ENCODE peak calls at places on chromosomes 4 and X, in seven cellular contexts. One of them, this sample, is unnamed.

GRCh38 chr4:105329081-105329480 is 144.8 kb downstream of the PPA2 start:
- DNase-seq in NCI-H774: no peak
- DNase-seq in NCI-H69: no peak
- DNase-seq in activated effector memory CD4-positive, alpha-beta T cell treated with anti-CD3 and anti-CD28 coated beads, Interleukin-2, amount 50 U/mL, for 16 hours: no peak
- DNase-seq in T-helper 1 cell: no peak
- DNase-seq in ELR: no peak
- DNase-seq in T-helper 9 cell: no peak
- DNase-seq in this sample: no peak

GRCh38 chr4:181254771-181255170 is 988.4 kb upstream of the TENM3 start:
- DNase-seq in NCI-H774: no peak
- DNase-seq in NCI-H69: no peak
- DNase-seq in activated effector memory CD4-positive, alpha-beta T cell treated with anti-CD3 and anti-CD28 coated beads, Interleukin-2, amount 50 U/mL, for 16 hours: no peak
- DNase-seq in T-helper 1 cell: no peak
- DNase-seq in ELR: no peak
- DNase-seq in T-helper 9 cell: no peak
- DNase-seq in this sample: no peak

GRCh38 chr4:88457307-88458090 is 580 bp downstream of the HERC5 start:
- DNase-seq in NCI-H774: no peak
- DNase-seq in NCI-H69: peak
- DNase-seq in activated effector memory CD4-positive, alpha-beta T cell treated with anti-CD3 and anti-CD28 coated beads, Interleukin-2, amount 50 U/mL, for 16 hours: peak
- DNase-seq in T-helper 1 cell: peak
- DNase-seq in ELR: peak
- DNase-seq in T-helper 9 cell: peak
- DNase-seq in this sample: no peak

GRCh38 chrX:30702736-30703135 is 49.5 kb downstream of the GK start:
- DNase-seq in NCI-H774: no peak
- DNase-seq in NCI-H69: no peak
- DNase-seq in activated effector memory CD4-positive, alpha-beta T cell treated with anti-CD3 and anti-CD28 coated beads, Interleukin-2, amount 50 U/mL, for 16 hours: no peak
- DNase-seq in T-helper 1 cell: no peak
- DNase-seq in ELR: peak
- DNase-seq in T-helper 9 cell: no peak
- DNase-seq in this sample: no peak

GRCh38 chrX:53233536-53233935 is 8.5 kb upstream of the KDM5C start:
- DNase-seq in NCI-H774: no peak
- DNase-seq in NCI-H69: no peak
- DNase-seq in activated effector memory CD4-positive, alpha-beta T cell treated with anti-CD3 and anti-CD28 coated beads, Interleukin-2, amount 50 U/mL, for 16 hours: no peak
- DNase-seq in T-helper 1 cell: no peak
- DNase-seq in ELR: no peak
- DNase-seq in T-helper 9 cell: no peak
- DNase-seq in this sample: no peak

GRCh38 chr4:21531048-21531447 is 417.5 kb downstream of the KCNIP4 start:
- DNase-seq in NCI-H774: no peak
- DNase-seq in NCI-H69: no peak
- DNase-seq in activated effector memory CD4-positive, alpha-beta T cell treated with anti-CD3 and anti-CD28 coated beads, Interleukin-2, amount 50 U/mL, for 16 hours: no peak
- DNase-seq in T-helper 1 cell: no peak
- DNase-seq in ELR: no peak
- DNase-seq in T-helper 9 cell: no peak
- DNase-seq in this sample: no peak

GRCh38 chr4:38917481-38918025 is 49.9 kb downstream of the FAM114A1 start:
- DNase-seq in NCI-H774: no peak
- DNase-seq in NCI-H69: no peak
- DNase-seq in activated effector memory CD4-positive, alpha-beta T cell treated with anti-CD3 and anti-CD28 coated beads, Interleukin-2, amount 50 U/mL, for 16 hours: no peak
- DNase-seq in T-helper 1 cell: no peak
- DNase-seq in ELR: peak
- DNase-seq in T-helper 9 cell: no peak
- DNase-seq in this sample: no peak

GRCh38 chr4:7694256-7694775 is 245.3 kb downstream of the AFAP1 start:
- DNase-seq in NCI-H774: no peak
- DNase-seq in NCI-H69: no peak
- DNase-seq in activated effector memory CD4-positive, alpha-beta T cell treated with anti-CD3 and anti-CD28 coated beads, Interleukin-2, amount 50 U/mL, for 16 hours: no peak
- DNase-seq in T-helper 1 cell: no peak
- DNase-seq in ELR: no peak
- DNase-seq in T-helper 9 cell: no peak
- DNase-seq in this sample: no peak

GRCh38 chr4:8391972-8392371 is 48.6 kb downstream of the ACOX3 start:
- DNase-seq in NCI-H774: no peak
- DNase-seq in NCI-H69: peak
- DNase-seq in activated effector memory CD4-positive, alpha-beta T cell treated with anti-CD3 and anti-CD28 coated beads, Interleukin-2, amount 50 U/mL, for 16 hours: no peak
- DNase-seq in T-helper 1 cell: no peak
- DNase-seq in ELR: peak
- DNase-seq in T-helper 9 cell: no peak
- DNase-seq in this sample: no peak

GRCh38 chr4:37664696-37665095 is 21.5 kb downstream of the RELL1 start:
- DNase-seq in NCI-H774: no peak
- DNase-seq in NCI-H69: peak
- DNase-seq in activated effector memory CD4-positive, alpha-beta T cell treated with anti-CD3 and anti-CD28 coated beads, Interleukin-2, amount 50 U/mL, for 16 hours: no peak
- DNase-seq in T-helper 1 cell: no peak
- DNase-seq in ELR: no peak
- DNase-seq in T-helper 9 cell: no peak
- DNase-seq in this sample: no peak

GRCh38 chr4:84673475-84674230 is 90.7 kb downstream of the CDS1 start:
- DNase-seq in NCI-H774: no peak
- DNase-seq in NCI-H69: no peak
- DNase-seq in activated effector memory CD4-positive, alpha-beta T cell treated with anti-CD3 and anti-CD28 coated beads, Interleukin-2, amount 50 U/mL, for 16 hours: no peak
- DNase-seq in T-helper 1 cell: no peak
- DNase-seq in ELR: peak
- DNase-seq in T-helper 9 cell: no peak
- DNase-seq in this sample: no peak

GRCh38 chrX:120090208-120090607 is 12.7 kb upstream of the RHOXF2B start:
- DNase-seq in NCI-H774: no peak
- DNase-seq in NCI-H69: no peak
- DNase-seq in activated effector memory CD4-positive, alpha-beta T cell treated with anti-CD3 and anti-CD28 coated beads, Interleukin-2, amount 50 U/mL, for 16 hours: no peak
- DNase-seq in T-helper 1 cell: no peak
- DNase-seq in ELR: no peak
- DNase-seq in T-helper 9 cell: no peak
- DNase-seq in this sample: no peak

GRCh38 chrX:49230500-49231232 is 2.5 kb downstream of the CACNA1F start:
- DNase-seq in NCI-H774: peak
- DNase-seq in NCI-H69: peak
- DNase-seq in activated effector memory CD4-positive, alpha-beta T cell treated with anti-CD3 and anti-CD28 coated beads, Interleukin-2, amount 50 U/mL, for 16 hours: peak
- DNase-seq in T-helper 1 cell: peak
- DNase-seq in ELR: no peak
- DNase-seq in T-helper 9 cell: peak
- DNase-seq in this sample: no peak

GRCh38 chrX:103533428-103534216 is 14.3 kb upstream of the RAB40A start:
- DNase-seq in NCI-H774: peak
- DNase-seq in NCI-H69: peak
- DNase-seq in activated effector memory CD4-positive, alpha-beta T cell treated with anti-CD3 and anti-CD28 coated beads, Interleukin-2, amount 50 U/mL, for 16 hours: peak
- DNase-seq in T-helper 1 cell: no peak
- DNase-seq in ELR: peak
- DNase-seq in T-helper 9 cell: peak
- DNase-seq in this sample: no peak

GRCh38 chr4:52566136-52567031 is 92.7 kb downstream of the USP46 start:
- DNase-seq in NCI-H774: no peak
- DNase-seq in NCI-H69: no peak
- DNase-seq in activated effector memory CD4-positive, alpha-beta T cell treated with anti-CD3 and anti-CD28 coated beads, Interleukin-2, amount 50 U/mL, for 16 hours: no peak
- DNase-seq in T-helper 1 cell: no peak
- DNase-seq in ELR: peak
- DNase-seq in T-helper 9 cell: no peak
- DNase-seq in this sample: no peak